ENCODE peak calls at places on chromosomes 3 and 15, in four cellular contexts. T is GM12878, L is K562, P is HepG2. E is an unnamed sample.

GRCh38 chr3:116059421-116060096 is 385.7 kb downstream of the LSAMP start:
- DNase-seq in T (no peak), L (peak), P (peak), E (no peak)

GRCh38 chr3:140091143-140091542 is 156.2 kb downstream of the CLSTN2 start:
- DNase-seq in P (no peak), T (no peak), L (no peak), E (no peak)

GRCh38 chr15:65887565-65887964 is 18.3 kb downstream of the RAB11A start:
- DNase-seq in L (no peak), T (no peak), P (no peak), E (no peak)

GRCh38 chr3:42262525-42262924 is 3.5 kb downstream of the CCK start:
- DNase-seq in T (no peak), L (no peak), P (no peak), E (no peak)

GRCh38 chr15:45634442-45635190 is at the start of gene SQOR:
- DNase-seq in P (peak), L (no peak), T (peak), E (peak)

GRCh38 chr15:72173864-72174550 is 23.6 kb downstream of the GRAMD2A start:
- DNase-seq in T (no peak), P (no peak), L (no peak), E (no peak)

GRCh38 chr3:78967061-78967460 is 800.7 kb downstream of the ROBO1 start:
- DNase-seq in P (no peak), L (no peak), T (no peak), E (no peak)

GRCh38 chr15:59587085-59587826 is 24.3 kb upstream of the GCNT3 start:
- DNase-seq in L (no peak), T (no peak), P (no peak), E (no peak)

GRCh38 chr3:177932750-177933660 is 603.2 kb upstream of the KCNMB2 start:
- DNase-seq in T (no peak), L (no peak), P (no peak), E (peak)

GRCh38 chr15:58755350-58755749 is 5.8 kb upstream of the ADAM10 start:
- DNase-seq in L (no peak), P (no peak), T (no peak), E (no peak)

GRCh38 chr15:70196314-70197291 is 98.9 kb upstream of the TLE3 start:
- DNase-seq in T (peak), P (peak), L (no peak), E (no peak)

GRCh38 chr3:188205992-188206416 is 52.0 kb downstream of the LPP start:
- DNase-seq in P (peak), T (no peak), L (peak), E (no peak)

GRCh38 chr3:17030956-17031652 is 146.3 kb downstream of the PLCL2 start:
- DNase-seq in P (no peak), L (no peak), T (no peak), E (no peak)

GRCh38 chr3:99325407-99325806 is 313.0 kb upstream of the COL8A1 start:
- DNase-seq in P (no peak), T (no peak), L (no peak), E (no peak)

GRCh38 chr3:30914696-30915095 is 20.2 kb upstream of the GADL1 start:
- DNase-seq in T (no peak), L (no peak), P (no peak), E (no peak)

GRCh38 chr15:89128320-89129122 is 40.3 kb downstream of the ABHD2 start:
- DNase-seq in T (no peak), P (peak), L (no peak), E (no peak)

GRCh38 chr3:134308350-134308891 is 57.8 kb upstream of the RYK start:
- DNase-seq in T (peak), P (peak), L (peak), E (peak)

GRCh38 chr3:102233881-102234280 is 200.9 kb upstream of the ZPLD1 start:
- DNase-seq in P (no peak), T (peak), L (no peak), E (no peak)

GRCh38 chr15:77633134-77633912 is 611 bp upstream of the LINGO1 start:
- DNase-seq in T (no peak), P (peak), L (peak), E (peak)

DNA sequence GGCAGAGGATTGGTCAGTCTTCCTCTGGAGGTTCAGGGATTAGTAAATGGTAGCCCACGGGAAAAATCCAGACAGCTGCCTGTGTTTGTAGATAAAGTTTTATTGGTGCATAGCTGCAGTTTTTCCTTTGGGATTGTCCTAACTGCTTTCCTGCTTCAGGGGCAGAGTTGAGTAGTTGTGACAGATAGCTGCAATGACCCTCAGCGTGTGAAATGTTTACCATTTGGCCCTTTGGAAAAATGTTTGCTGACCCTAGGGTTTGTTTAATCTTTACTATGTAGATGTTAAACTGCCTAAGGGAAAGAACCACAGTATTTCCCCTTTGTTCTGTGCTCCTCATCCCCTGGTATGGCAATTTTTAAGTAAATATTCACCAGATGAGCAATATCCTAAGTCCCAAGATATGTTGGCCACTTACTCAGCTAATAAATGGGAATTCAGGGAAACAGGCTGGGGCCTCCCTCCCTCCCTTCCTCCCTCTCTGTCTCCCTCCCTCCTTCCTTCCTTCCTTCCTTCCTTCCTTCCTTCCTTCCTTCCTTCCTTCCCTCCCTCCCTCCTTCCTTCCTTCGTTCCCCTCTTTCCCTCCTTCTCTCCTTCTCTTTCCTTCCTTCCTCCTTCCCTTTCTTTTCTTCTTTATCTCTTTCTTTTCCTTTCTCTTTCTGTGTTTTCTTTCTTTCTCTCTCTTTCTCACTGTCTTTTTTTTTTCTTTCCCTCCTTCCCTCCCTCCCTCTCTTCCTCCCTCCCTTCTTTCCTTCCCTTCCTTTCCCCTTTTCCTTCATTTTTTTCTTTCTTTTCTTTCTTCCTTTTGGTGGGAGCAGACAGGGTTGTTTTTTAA is 234.6 kb upstream of the BHLHE40 start:
- DNase-seq in L (no peak), P (peak), T (no peak), E (peak)
- TF ChIP-seq MYC in L (no peak), P (no peak), T (no peak), E (no peak)

GRCh38 chr15:63832620-63833245 is 1.0 kb downstream of the HERC1 start:
- DNase-seq in L (no peak), P (no peak), T (no peak), E (no peak)
- TF ChIP-seq POLR2AphosphoS5 in L (no peak), P (no peak), T (no peak), E (no peak)

GRCh38 chr3:24829011-24829581 is 334.4 kb upstream of the THRB start:
- DNase-seq in L (peak), T (no peak), P (no peak), E (peak)

GRCh38 chr3:24834442-24834841 is 339.8 kb upstream of the THRB start:
- DNase-seq in T (no peak), P (no peak), L (no peak), E (no peak)

GRCh38 chr3:24832878-24833277 is 338.2 kb upstream of the THRB start:
- DNase-seq in P (no peak), L (no peak), T (no peak), E (no peak)

GRCh38 chr3:24830230-24831152 is 335.8 kb upstream of the THRB start:
- DNase-seq in P (no peak), L (no peak), T (no peak), E (no peak)

DNA sequence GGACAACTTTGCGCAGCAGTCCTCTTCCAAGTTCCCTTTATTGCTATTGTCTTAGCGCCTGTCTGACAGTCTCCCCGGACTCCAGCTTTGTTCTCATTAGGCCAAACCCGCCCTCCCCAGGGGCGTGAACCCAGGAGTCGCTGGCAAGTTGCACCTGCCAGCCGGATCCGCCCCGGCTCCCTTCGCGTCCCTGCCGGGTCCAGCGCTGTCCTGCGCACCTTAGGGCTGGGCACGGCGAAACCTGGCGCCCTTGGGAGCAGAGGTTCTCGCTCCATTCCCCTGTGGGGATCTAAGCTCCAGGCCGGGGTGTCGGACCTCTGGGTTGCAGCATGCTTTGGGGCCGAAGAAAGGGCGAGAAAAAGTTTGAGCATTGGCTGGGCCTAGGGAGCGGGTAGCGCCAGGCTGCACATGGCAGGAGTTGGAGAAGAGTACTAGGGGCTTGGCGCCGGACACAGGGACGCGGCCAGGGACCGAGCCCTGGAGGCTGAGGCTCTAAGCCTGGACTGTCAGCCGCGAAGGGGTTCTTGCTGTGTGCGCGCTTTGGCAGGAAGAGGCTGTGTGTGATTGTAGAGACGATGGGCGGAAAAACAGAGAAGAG is 335.1 kb upstream of the THRB start:
- DNase-seq in L (no peak), P (no peak), T (no peak), E (peak)
- TF ChIP-seq MYC in L (no peak), P (no peak), T (no peak), E (no peak)

GRCh38 chr3:195847061-195847950 is 35.6 kb upstream of the MUC4 start:
- DNase-seq in L (no peak), P (peak), T (no peak), E (no peak)

GRCh38 chr3:195853036-195853435 is 41.3 kb upstream of the MUC4 start:
- DNase-seq in T (no peak), L (no peak), P (no peak), E (no peak)

GRCh38 chr3:195849322-195850074 is 37.8 kb upstream of the MUC4 start:
- DNase-seq in T (no peak), P (peak), L (no peak), E (peak)

GRCh38 chr3:195853930-195854478 is 42.3 kb upstream of the MUC4 start:
- DNase-seq in L (no peak), T (no peak), P (no peak), E (no peak)

DNA sequence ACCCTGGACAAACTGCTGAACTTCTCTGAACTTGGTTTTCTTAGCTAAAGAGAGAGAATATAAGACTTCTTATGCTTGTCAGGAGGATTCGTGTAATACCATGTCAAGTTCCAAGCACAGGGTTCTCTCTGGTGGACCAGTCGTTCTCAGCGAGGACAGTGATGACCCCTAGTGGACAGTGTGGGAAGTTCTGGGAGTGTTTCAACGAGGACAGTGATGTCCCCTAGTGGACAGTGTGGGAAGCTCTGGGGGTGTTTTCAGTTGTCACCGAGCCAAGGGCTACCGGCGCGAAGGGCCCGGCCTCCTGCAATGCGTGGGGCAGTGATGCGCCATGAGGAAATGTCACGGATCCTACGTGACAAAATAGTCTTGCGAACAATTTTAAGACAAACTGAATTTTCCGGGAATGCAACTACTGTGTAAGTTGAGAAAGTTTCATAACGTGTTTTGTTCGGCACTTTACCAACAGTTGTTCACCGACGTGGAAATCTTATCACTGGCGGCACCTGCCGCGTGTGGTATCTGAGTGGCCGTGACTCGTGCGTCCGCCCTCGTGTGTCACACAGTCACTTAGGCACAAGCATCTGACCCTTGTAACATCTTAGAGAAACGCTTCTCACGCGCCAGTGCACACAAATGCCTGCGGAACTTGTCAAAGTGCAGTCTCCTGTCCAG is 39.3 kb upstream of the MUC4 start:
- DNase-seq in T (peak), P (peak), L (peak), E (peak)
- TF ChIP-seq POLR2AphosphoS5 in T (no peak), P (no peak), L (peak), E (peak)

GRCh38 chr3:38307599-38307998 is 25.5 kb downstream of the SLC22A14 start:
- DNase-seq in T (no peak), P (no peak), L (no peak), E (no peak)
- TF ChIP-seq MYC in T (no peak), P (no peak), L (no peak), E (no peak)

GRCh38 chr3:14418670-14419250 is 16.4 kb downstream of the SLC6A6 start:
- DNase-seq in P (peak), T (no peak), L (no peak), E (no peak)
- TF ChIP-seq POLR2AphosphoS5 in P (no peak), T (no peak), L (no peak), E (no peak)